ENCODE peak calls at places on chromosomes 6 and 20, in six cellular contexts. T, A, G, R, B and U are unnamed samples.

GRCh38 chr6:81751388-81752083 is 945 bp downstream of the TENT5A start:
- DNase-seq in T (peak), A (peak), G (peak), R (peak), B (peak), U (peak)

GRCh38 chr6:45129051-45129450 is 199.1 kb upstream of the RUNX2 start:
- DNase-seq in T (no peak), A (no peak), G (no peak), R (no peak), B (no peak), U (no peak)

GRCh38 chr20:10490706-10491105 is 55.6 kb downstream of the SLX4IP start:
- DNase-seq in T (no peak), A (peak), G (no peak), R (peak), B (no peak), U (peak)

GRCh38 chr6:41576667-41577066 is 30.5 kb downstream of the FOXP4 start:
- DNase-seq in T (no peak), A (no peak), G (no peak), R (peak), B (no peak), U (no peak)

GRCh38 chr6:26197736-26198625 is 110.8 kb downstream of the HFE start:
- DNase-seq in T (peak), A (peak), G (peak), R (no peak), B (peak), U (peak)

GRCh38 chr6:134046054-134046453 is 6.4 kb downstream of the SLC2A12 start:
- DNase-seq in T (no peak), A (no peak), G (no peak), R (no peak), B (no peak), U (no peak)

GRCh38 chr20:3908667-3909066 is 19.5 kb downstream of the PANK2 start:
- DNase-seq in T (no peak), A (no peak), G (no peak), R (no peak), B (no peak), U (no peak)

GRCh38 chr20:15122613-15123012 is 785.2 kb upstream of the FLRT3 start:
- DNase-seq in T (no peak), A (no peak), G (no peak), R (no peak), B (no peak), U (no peak)

GRCh38 chr20:43863330-43863729 is 51.3 kb upstream of the TOX2 start:
- DNase-seq in T (no peak), A (no peak), G (no peak), R (no peak), B (no peak), U (no peak)

GRCh38 chr6:33323623-33323948 is 6.0 kb upstream of the ZBTB22 start:
- DNase-seq in T (peak), A (no peak), G (no peak), R (peak), B (no peak), U (peak)

GRCh38 chr6:80280258-80281010 is 174.0 kb downstream of the BCKDHB start:
- DNase-seq in T (no peak), A (no peak), G (peak), R (no peak), B (no peak), U (no peak)

GRCh38 chr6:12223383-12223782 is 66.8 kb upstream of the EDN1 start:
- DNase-seq in T (no peak), A (no peak), G (no peak), R (no peak), B (no peak), U (no peak)

GRCh38 chr20:23868321-23868720 is 11.2 kb downstream of the CST5 start:
- DNase-seq in T (no peak), A (no peak), G (no peak), R (no peak), B (no peak), U (peak)

GRCh38 chr20:38722708-38723068 is 1.6 kb upstream of the SLC32A1 start:
- DNase-seq in T (no peak), A (peak), G (no peak), R (peak), B (no peak), U (peak)

GRCh38 chr20:58651548-58651822 is 402 bp downstream of the STX16 start:
- DNase-seq in T (no peak), A (peak), G (no peak), R (peak), B (no peak), U (peak)

GRCh38 chr20:10131612-10132345 is 86.9 kb upstream of the SNAP25 start:
- DNase-seq in T (no peak), A (peak), G (no peak), R (peak), B (peak), U (peak)

GRCh38 chr6:56852611-56853010 is 102.3 kb upstream of the BEND6 start:
- DNase-seq in T (no peak), A (peak), G (no peak), R (no peak), B (no peak), U (peak)

GRCh38 chr20:38109025-38109541 is 56.0 kb downstream of the TGM2 start:
- DNase-seq in T (no peak), A (no peak), G (no peak), R (no peak), B (peak), U (no peak)

GRCh38 chr6:12024715-12025434 is 12.8 kb downstream of the HIVEP1 start:
- DNase-seq in T (no peak), A (no peak), G (no peak), R (no peak), B (peak), U (no peak)

GRCh38 chr20:48791666-48792071 is 36.1 kb downstream of the PREX1 start:
- DNase-seq in T (no peak), A (no peak), G (no peak), R (no peak), B (peak), U (no peak)

GRCh38 chr20:56628873-56629463 is at the start of gene TFAP2C:
- DNase-seq in T (peak), A (peak), G (peak), R (peak), B (peak), U (peak)

DNA sequence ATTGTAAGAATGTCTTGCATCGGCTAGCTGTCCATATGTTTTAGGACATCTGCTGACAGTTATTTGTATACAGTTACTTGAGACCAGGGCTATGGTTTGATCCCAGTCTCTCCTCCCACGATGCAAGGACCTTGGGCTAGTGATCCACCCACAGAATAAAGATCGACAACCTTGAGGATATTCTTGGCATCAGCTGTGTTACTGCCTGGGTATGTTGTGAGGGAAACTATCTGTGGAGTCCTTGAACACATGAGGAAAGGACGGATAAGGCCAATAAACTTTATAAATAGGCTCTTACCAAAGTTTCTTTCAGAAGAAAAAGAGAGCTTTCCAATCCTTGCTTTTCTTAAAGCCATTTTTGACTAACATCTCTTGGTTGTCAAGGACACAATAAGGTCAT is 70.8 kb upstream of the HEY2 start:
- DNase-seq in T (no peak), A (no peak), G (no peak), R (no peak), B (no peak), U (no peak)
- H3K4me3 ChIP-seq in T (no peak), A (no peak), G (no peak), R (no peak), B (no peak), U (no peak)

DNA sequence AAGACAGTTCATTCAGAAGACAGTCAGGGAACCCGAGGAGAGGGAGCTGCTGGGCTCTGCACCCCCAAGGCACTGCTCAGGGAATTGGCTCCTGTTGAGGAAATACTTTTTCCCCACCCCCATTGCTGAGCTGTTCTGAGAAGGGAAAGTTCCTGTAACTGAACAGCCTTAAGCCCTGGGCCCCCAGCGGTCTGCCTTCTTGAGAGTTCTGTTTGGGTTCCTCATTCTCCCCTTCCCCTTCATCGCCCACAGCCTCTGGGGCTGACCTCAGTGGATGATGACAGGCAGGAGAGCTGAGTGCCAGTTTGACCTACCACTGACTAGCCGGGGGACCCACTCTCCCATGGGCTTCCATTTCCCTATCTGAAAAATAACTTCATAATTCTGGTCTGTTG is 10.7 kb downstream of the HCK start:
- DNase-seq in T (no peak), A (no peak), G (peak), R (no peak), B (no peak), U (no peak)
- H3K4me3 ChIP-seq in T (no peak), A (no peak), G (no peak), R (no peak), B (no peak), U (no peak)

GRCh38 chr6:107152633-107153032 is 37.3 kb upstream of the BEND3 start:
- DNase-seq in T (no peak), A (no peak), G (no peak), R (no peak), B (no peak), U (no peak)
- H3K4me3 ChIP-seq in T (no peak), A (no peak), G (no peak), R (no peak), B (no peak), U (no peak)

GRCh38 chr6:156780962-156781705 is 4.0 kb downstream of the ARID1B start:
- DNase-seq in T (no peak), A (no peak), G (no peak), R (no peak), B (peak), U (no peak)
- H3K4me3 ChIP-seq in T (peak), A (peak), G (peak), R (no peak), B (peak), U (peak)

GRCh38 chr6:167824591-167825041 is 2.1 kb upstream of the AFDN start:
- DNase-seq in T (no peak), A (no peak), G (no peak), R (no peak), B (peak), U (no peak)
- H3K4me3 ChIP-seq in T (no peak), A (peak), G (no peak), R (no peak), B (peak), U (peak)

GRCh38 chr6:75084872-75085381 is 120.9 kb downstream of the COL12A1 start:
- DNase-seq in T (no peak), A (peak), G (no peak), R (peak), B (no peak), U (peak)
- H3K4me3 ChIP-seq in T (peak), A (peak), G (no peak), R (peak), B (no peak), U (peak)

DNA sequence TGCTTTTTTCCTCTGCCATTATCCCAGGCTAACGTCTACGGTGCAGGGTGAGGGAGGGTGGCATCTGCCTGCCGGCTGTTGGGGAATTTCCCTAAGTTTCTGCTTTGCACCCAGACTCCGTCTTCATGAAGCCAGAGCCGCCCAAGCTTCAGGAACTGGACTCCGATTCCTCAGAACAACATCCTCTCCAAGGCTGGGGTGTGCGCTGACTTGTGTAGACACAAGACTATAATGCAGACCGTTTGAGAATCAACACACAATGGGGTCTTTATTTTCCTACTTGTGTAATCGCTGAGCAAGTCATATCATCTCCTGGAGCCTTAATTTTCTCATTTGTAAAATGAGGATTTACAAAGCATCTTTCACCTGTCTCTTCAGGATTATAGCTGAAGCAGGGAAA is 160.5 kb upstream of the AGPAT4 start:
- DNase-seq in T (no peak), A (no peak), G (no peak), R (no peak), B (peak), U (no peak)
- H3K4me3 ChIP-seq in T (peak), A (no peak), G (no peak), R (no peak), B (peak), U (no peak)